ENCODE peak calls at places on chromosome 3, in ten cellular contexts. One of them, this sample, is unnamed.

GRCh38 chr3:30227571-30228301 is 378.7 kb upstream of the TGFBR2 start:
- DNase-seq in H9: no peak
- DNase-seq in HepG2: peak; percentile 85
- DNase-seq in mesenchymal stem cell: peak; percentile 73
- DNase-seq in fibroblast of lung: peak; percentile 93
- DNase-seq in SK-N-SH: no peak
- DNase-seq in hepatocyte: no peak
- DNase-seq in IMR-90: peak; percentile 96
- DNase-seq in GM23338: no peak
- DNase-seq in mammary epithelial cell: peak; percentile 77
- DNase-seq in this sample: no peak

GRCh38 chr3:47912006-47912504 is 104.2 kb downstream of the MAP4 start:
- DNase-seq in H9: no peak
- DNase-seq in HepG2: no peak
- DNase-seq in mesenchymal stem cell: no peak
- DNase-seq in fibroblast of lung: no peak
- DNase-seq in SK-N-SH: no peak
- DNase-seq in hepatocyte: no peak
- DNase-seq in IMR-90: peak; percentile 52
- DNase-seq in GM23338: no peak
- DNase-seq in mammary epithelial cell: no peak
- DNase-seq in this sample: no peak

GRCh38 chr3:339346-339745 is 142.8 kb downstream of the CHL1 start:
- DNase-seq in H9: no peak
- DNase-seq in HepG2: peak; percentile 1
- DNase-seq in mesenchymal stem cell: no peak
- DNase-seq in fibroblast of lung: no peak
- DNase-seq in SK-N-SH: no peak
- DNase-seq in hepatocyte: no peak
- DNase-seq in IMR-90: no peak
- DNase-seq in GM23338: peak; percentile 49
- DNase-seq in mammary epithelial cell: no peak
- DNase-seq in this sample: no peak

GRCh38 chr3:11307830-11308432 is 35.7 kb downstream of the ATG7 start:
- DNase-seq in H9: no peak
- DNase-seq in HepG2: no peak
- DNase-seq in mesenchymal stem cell: no peak
- DNase-seq in fibroblast of lung: no peak
- DNase-seq in SK-N-SH: no peak
- DNase-seq in hepatocyte: no peak
- DNase-seq in IMR-90: no peak
- DNase-seq in GM23338: no peak
- DNase-seq in mammary epithelial cell: no peak
- DNase-seq in this sample: no peak

GRCh38 chr3:13518516-13519351 is 30.2 kb upstream of the FBLN2 start:
- DNase-seq in H9: no peak
- DNase-seq in HepG2: no peak
- DNase-seq in mesenchymal stem cell: no peak
- DNase-seq in fibroblast of lung: peak; percentile 57
- DNase-seq in SK-N-SH: peak; percentile 68
- DNase-seq in hepatocyte: no peak
- DNase-seq in IMR-90: no peak
- DNase-seq in GM23338: no peak
- DNase-seq in mammary epithelial cell: no peak
- DNase-seq in this sample: no peak

GRCh38 chr3:107409365-107409764 is 32.1 kb downstream of the CCDC54 start:
- DNase-seq in H9: no peak
- DNase-seq in HepG2: no peak
- DNase-seq in mesenchymal stem cell: no peak
- DNase-seq in fibroblast of lung: no peak
- DNase-seq in SK-N-SH: no peak
- DNase-seq in hepatocyte: no peak
- DNase-seq in IMR-90: no peak
- DNase-seq in GM23338: no peak
- DNase-seq in mammary epithelial cell: no peak
- DNase-seq in this sample: peak; percentile 53

GRCh38 chr3:21170964-21171363 is 580.0 kb downstream of the ZNF385D start:
- DNase-seq in H9: peak; percentile 34
- DNase-seq in HepG2: no peak
- DNase-seq in mesenchymal stem cell: no peak
- DNase-seq in fibroblast of lung: peak; percentile 9
- DNase-seq in SK-N-SH: peak; percentile 17
- DNase-seq in hepatocyte: peak; percentile 40
- DNase-seq in IMR-90: no peak
- DNase-seq in GM23338: peak; percentile 86
- DNase-seq in mammary epithelial cell: peak; percentile 21
- DNase-seq in this sample: peak; percentile 44

GRCh38 chr3:184323696-184324095 is 9.3 kb downstream of the EIF4G1 start:
- DNase-seq in H9: no peak
- DNase-seq in HepG2: no peak
- DNase-seq in mesenchymal stem cell: no peak
- DNase-seq in fibroblast of lung: no peak
- DNase-seq in SK-N-SH: no peak
- DNase-seq in hepatocyte: no peak
- DNase-seq in IMR-90: no peak
- DNase-seq in GM23338: no peak
- DNase-seq in mammary epithelial cell: no peak
- DNase-seq in this sample: no peak

GRCh38 chr3:137410028-137410427 is 354.1 kb upstream of the SOX14 start:
- DNase-seq in H9: no peak
- DNase-seq in HepG2: no peak
- DNase-seq in mesenchymal stem cell: no peak
- DNase-seq in fibroblast of lung: no peak
- DNase-seq in SK-N-SH: no peak
- DNase-seq in hepatocyte: no peak
- DNase-seq in IMR-90: no peak
- DNase-seq in GM23338: no peak
- DNase-seq in mammary epithelial cell: no peak
- DNase-seq in this sample: no peak

GRCh38 chr3:105835606-105836005 is 33.2 kb downstream of the CBLB start:
- DNase-seq in H9: no peak
- DNase-seq in HepG2: no peak
- DNase-seq in mesenchymal stem cell: no peak
- DNase-seq in fibroblast of lung: no peak
- DNase-seq in SK-N-SH: no peak
- DNase-seq in hepatocyte: no peak
- DNase-seq in IMR-90: no peak
- DNase-seq in GM23338: no peak
- DNase-seq in mammary epithelial cell: no peak
- DNase-seq in this sample: no peak

GRCh38 chr3:129277829-129278271 is 820 bp upstream of the HMCES start:
- DNase-seq in H9: peak; percentile 39
- DNase-seq in HepG2: no peak
- DNase-seq in mesenchymal stem cell: peak; percentile 42
- DNase-seq in fibroblast of lung: no peak
- DNase-seq in SK-N-SH: peak; percentile 47
- DNase-seq in hepatocyte: peak; percentile 21
- DNase-seq in IMR-90: peak; percentile 19
- DNase-seq in GM23338: peak; percentile 53
- DNase-seq in mammary epithelial cell: no peak
- DNase-seq in this sample: peak; percentile 89

DNA sequence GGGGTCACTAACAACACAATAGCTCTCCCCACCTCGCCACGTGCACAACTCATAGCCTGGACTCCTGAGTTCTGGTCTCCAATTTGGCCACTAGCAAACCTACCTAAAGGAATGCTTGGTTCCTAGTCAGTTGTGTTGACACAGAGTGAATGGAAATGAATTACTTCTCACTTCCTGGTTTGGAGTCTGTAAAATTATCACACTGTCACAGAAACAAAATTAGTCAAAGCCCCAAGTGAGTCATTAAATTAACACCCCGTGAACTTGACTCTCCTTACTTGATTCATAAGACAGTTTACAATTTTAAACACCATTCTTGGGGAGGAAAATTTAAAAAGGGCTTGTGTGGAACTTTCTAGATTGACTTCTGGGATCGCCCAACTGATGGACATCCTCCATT is 276.2 kb upstream of the CTNNB1 start:
- DNase-seq in H9: no peak
- DNase-seq in HepG2: no peak
- DNase-seq in mesenchymal stem cell: no peak
- DNase-seq in fibroblast of lung: no peak
- DNase-seq in SK-N-SH: no peak
- DNase-seq in hepatocyte: no peak
- DNase-seq in IMR-90: no peak
- DNase-seq in GM23338: no peak
- DNase-seq in mammary epithelial cell: no peak
- DNase-seq in this sample: no peak
- H2AFZ ChIP-seq in H9: no peak overlapping the region
- H2AFZ ChIP-seq in HepG2: no peak overlapping the region
- H2AFZ ChIP-seq in mesenchymal stem cell: no peak overlapping the region
- H2AFZ ChIP-seq in fibroblast of lung: no peak overlapping the region
- H2AFZ ChIP-seq in SK-N-SH: no peak overlapping the region
- H2AFZ ChIP-seq in hepatocyte: no peak overlapping the region
- H2AFZ ChIP-seq in IMR-90: no peak overlapping the region
- H2AFZ ChIP-seq in GM23338: no peak overlapping the region
- H2AFZ ChIP-seq in mammary epithelial cell: no peak overlapping the region
- H2AFZ ChIP-seq in this sample: no peak overlapping the region

DNA sequence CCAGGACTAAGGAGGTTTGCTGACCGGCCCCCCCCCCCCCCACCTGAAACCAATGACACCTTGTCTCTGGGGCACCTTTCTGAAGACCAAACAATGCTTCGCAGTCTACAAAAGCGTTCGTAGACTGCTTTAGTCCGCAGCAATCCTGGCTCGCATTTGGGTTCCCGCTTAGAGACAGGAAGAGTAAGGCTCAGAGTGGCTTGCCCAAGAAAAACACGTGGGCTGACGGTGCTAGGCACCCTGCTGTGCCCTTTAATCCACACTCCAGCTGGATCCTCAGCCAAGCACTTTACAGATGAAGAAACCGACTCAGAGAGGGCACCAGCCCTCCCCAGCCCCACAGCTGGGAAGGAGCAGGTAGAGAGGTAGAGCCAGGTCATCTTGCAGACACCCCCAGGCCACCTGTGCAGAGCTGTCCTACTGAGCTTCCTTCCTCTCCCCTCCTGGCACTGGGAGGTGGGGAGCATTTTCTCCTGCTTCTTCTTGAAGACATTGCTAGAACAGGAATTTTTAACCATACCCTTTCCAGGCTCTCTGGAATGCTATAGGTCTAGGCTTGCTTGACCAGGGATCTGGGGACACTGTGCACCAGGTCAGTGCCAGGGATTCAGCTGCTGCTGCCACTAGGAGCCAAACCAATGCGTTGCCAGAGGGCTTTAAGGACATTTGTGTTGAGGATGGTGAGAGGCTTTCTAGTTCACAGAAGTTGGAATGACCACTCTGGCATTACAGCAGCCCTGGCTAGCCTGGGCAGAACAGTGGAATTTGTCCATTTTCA is 1.0 kb upstream of the KLF15 start:
- DNase-seq in H9: peak; percentile 81
- DNase-seq in HepG2: no peak
- DNase-seq in mesenchymal stem cell: peak; percentile 17
- DNase-seq in fibroblast of lung: peak; percentile 17
- DNase-seq in SK-N-SH: no peak
- DNase-seq in hepatocyte: no peak
- DNase-seq in IMR-90: no peak
- DNase-seq in GM23338: peak; percentile 78
- DNase-seq in mammary epithelial cell: no peak
- DNase-seq in this sample: no peak
- H2AFZ ChIP-seq in H9: no peak overlapping the region
- H2AFZ ChIP-seq in HepG2: no peak overlapping the region
- H2AFZ ChIP-seq in mesenchymal stem cell: no peak overlapping the region
- H2AFZ ChIP-seq in fibroblast of lung: no peak overlapping the region
- H2AFZ ChIP-seq in SK-N-SH: no peak overlapping the region
- H2AFZ ChIP-seq in hepatocyte: peak overlapping the region; percentile 85
- H2AFZ ChIP-seq in IMR-90: peak overlapping the region; percentile 94
- H2AFZ ChIP-seq in GM23338: peak overlapping the region; percentile 89
- H2AFZ ChIP-seq in mammary epithelial cell: peak overlapping the region; percentile 94
- H2AFZ ChIP-seq in this sample: no peak overlapping the region

DNA sequence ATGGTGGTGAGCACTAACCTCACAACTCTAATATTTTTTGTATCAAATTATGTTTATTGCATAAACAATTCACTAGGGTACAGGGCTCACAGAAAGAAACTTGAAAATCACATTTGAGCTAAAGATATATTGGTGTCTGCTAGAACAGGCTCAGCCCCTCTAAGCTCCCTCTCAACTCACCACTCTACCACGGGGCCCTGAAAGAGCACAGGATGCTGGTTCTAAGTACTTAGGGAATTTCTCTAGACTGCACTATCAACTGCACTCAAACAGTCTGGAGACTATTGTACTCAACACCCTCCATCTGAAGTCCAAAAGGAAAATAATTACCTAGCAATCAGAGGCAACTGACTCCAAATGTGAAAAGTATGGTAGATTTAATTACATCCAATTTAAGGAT is 98.7 kb upstream of the STRIT1 start:
- DNase-seq in H9: no peak
- DNase-seq in HepG2: no peak
- DNase-seq in mesenchymal stem cell: no peak
- DNase-seq in fibroblast of lung: no peak
- DNase-seq in SK-N-SH: no peak
- DNase-seq in hepatocyte: no peak
- DNase-seq in IMR-90: no peak
- DNase-seq in GM23338: no peak
- DNase-seq in mammary epithelial cell: no peak
- DNase-seq in this sample: no peak
- H2AFZ ChIP-seq in H9: no peak overlapping the region
- H2AFZ ChIP-seq in HepG2: no peak overlapping the region
- H2AFZ ChIP-seq in mesenchymal stem cell: no peak overlapping the region
- H2AFZ ChIP-seq in fibroblast of lung: no peak overlapping the region
- H2AFZ ChIP-seq in SK-N-SH: no peak overlapping the region
- H2AFZ ChIP-seq in hepatocyte: no peak overlapping the region
- H2AFZ ChIP-seq in IMR-90: no peak overlapping the region
- H2AFZ ChIP-seq in GM23338: peak overlapping the region; percentile 60
- H2AFZ ChIP-seq in mammary epithelial cell: peak overlapping the region; percentile 32
- H2AFZ ChIP-seq in this sample: no peak overlapping the region

DNA sequence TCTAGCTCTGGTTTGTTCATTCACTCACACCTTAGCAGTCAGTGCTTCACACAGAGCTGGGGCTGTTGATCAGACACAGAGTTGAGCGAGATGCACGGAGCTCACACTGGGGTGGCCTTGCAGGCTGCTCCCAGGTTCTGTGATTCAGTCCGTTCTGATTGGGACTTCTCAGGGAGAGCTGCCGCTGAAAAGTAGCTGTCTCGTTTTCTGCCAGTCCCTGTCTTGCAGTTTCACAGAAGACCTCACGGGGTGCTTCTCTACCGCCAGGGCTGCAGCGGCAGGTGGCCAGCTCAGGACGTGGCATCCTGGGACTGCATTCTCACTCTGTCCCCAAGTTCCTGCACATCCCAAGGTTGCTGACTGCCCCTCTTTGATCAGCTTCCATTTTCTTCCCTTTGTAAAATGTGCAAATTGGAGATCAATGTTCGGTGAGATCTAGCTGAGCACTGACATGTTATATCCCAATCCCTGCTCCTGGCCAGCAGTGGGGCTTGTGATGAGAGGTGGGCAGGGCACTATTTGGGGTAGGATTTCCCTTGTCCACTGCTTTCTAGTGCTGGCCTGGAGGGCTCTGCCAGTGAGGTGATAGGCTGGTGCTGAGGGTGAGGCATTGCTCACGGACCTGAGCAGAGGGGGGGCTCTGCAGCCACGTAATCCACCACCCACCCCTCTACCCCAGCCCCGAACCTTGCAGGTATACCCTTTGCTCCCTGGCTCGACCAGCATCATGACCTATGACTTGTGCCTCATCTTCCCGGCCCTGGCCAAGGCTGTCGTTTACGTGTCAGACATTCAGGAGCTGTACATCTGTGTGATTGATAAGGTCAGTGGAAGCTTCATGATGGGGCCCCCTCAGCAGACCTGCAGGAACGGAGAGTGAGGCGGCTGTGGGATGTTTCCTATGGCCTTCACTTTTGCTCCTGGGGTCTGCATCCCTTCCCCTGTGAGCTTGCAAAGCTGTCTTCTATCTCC is 5.3 kb upstream of the TXNRD3 start:
- DNase-seq in H9: peak; percentile 63
- DNase-seq in HepG2: peak; percentile 28
- DNase-seq in mesenchymal stem cell: no peak
- DNase-seq in fibroblast of lung: no peak
- DNase-seq in SK-N-SH: peak; percentile 64
- DNase-seq in hepatocyte: peak; percentile 35
- DNase-seq in IMR-90: no peak
- DNase-seq in GM23338: peak; percentile 74
- DNase-seq in mammary epithelial cell: peak; percentile 6
- DNase-seq in this sample: peak; percentile 51
- H2AFZ ChIP-seq in H9: no peak overlapping the region
- H2AFZ ChIP-seq in HepG2: no peak overlapping the region
- H2AFZ ChIP-seq in mesenchymal stem cell: no peak overlapping the region
- H2AFZ ChIP-seq in fibroblast of lung: no peak overlapping the region
- H2AFZ ChIP-seq in SK-N-SH: no peak overlapping the region
- H2AFZ ChIP-seq in hepatocyte: no peak overlapping the region
- H2AFZ ChIP-seq in IMR-90: no peak overlapping the region
- H2AFZ ChIP-seq in GM23338: no peak overlapping the region
- H2AFZ ChIP-seq in mammary epithelial cell: no peak overlapping the region
- H2AFZ ChIP-seq in this sample: no peak overlapping the region

This sample was measured in Karpas-422.